ENCODE peak calls at places on chromosomes 11 and 22, in nine cellular contexts. H is caudate nucleus; S is heart left ventricle; F is body of pancreas; W is activated naive CD8-positive, alpha-beta T cell treated with anti-CD3 and anti-CD28 coated beads for 36 hours; A is Daoy; O is PC-3; I is smooth muscle cell of the brain vasculature; B is NCI-H1105 treated with DMSO at 0.1 percent for 48 hours. R is an unnamed sample.

GRCh38 chr22:49638788-49639187 is 188.9 kb downstream of the BRD1 start:
- DNase-seq in W (no peak), S (no peak), I (no peak), F (no peak), B (no peak), O (peak; percentile 82), H (no peak), A (peak; percentile 86), R (no peak)

GRCh38 chr11:123185326-123185725 is 9.7 kb downstream of the CLMP start:
- DNase-seq in A (no peak), I (no peak), F (no peak), W (no peak), B (no peak), H (no peak), S (no peak), O (no peak), R (no peak)

GRCh38 chr11:80538040-80538439 is 1097.2 kb upstream of the TENM4 start:
- DNase-seq in H (no peak), S (no peak), B (no peak), O (no peak), A (no peak), I (no peak), F (no peak), W (no peak), R (no peak)

GRCh38 chr22:39362271-39362670 is 12.5 kb downstream of the SYNGR1 start:
- DNase-seq in B (no peak), S (no peak), I (no peak), F (no peak), O (no peak), W (no peak), H (no peak), A (no peak), R (no peak)

GRCh38 chr11:41113160-41113559 is 346.3 kb downstream of the LRRC4C start:
- DNase-seq in O (no peak), I (no peak), H (no peak), B (no peak), S (no peak), F (no peak), A (no peak), W (no peak), R (no peak)

GRCh38 chr22:17832665-17833064 is 58.4 kb upstream of the BID start:
- DNase-seq in H (no peak), S (no peak), A (no peak), B (no peak), O (no peak), W (no peak), I (no peak), F (no peak), R (no peak)

GRCh38 chr11:72814831-72815618 is 814 bp downstream of the ATG16L2 start:
- DNase-seq in B (peak; percentile 52), O (peak; percentile 70), W (peak; percentile 79), H (no peak), S (no peak), F (peak; percentile 35), A (peak; percentile 60), I (no peak), R (no peak)

GRCh38 chr11:47192111-47192510 is 5.9 kb upstream of the PACSIN3 start:
- DNase-seq in A (no peak), I (no peak), B (no peak), W (no peak), H (no peak), F (no peak), S (no peak), O (peak; percentile 37), R (no peak)

GRCh38 chr11:2259897-2260451 is 10.4 kb downstream of the ASCL2 start:
- DNase-seq in I (no peak), O (no peak), A (no peak), W (no peak), F (peak; percentile 10), S (peak; percentile 32), B (no peak), H (no peak), R (no peak)

GRCh38 chr11:108486828-108487227 is 11.4 kb downstream of the POGLUT3 start:
- DNase-seq in H (no peak), B (no peak), F (no peak), A (no peak), I (no peak), O (no peak), S (no peak), W (no peak), R (no peak)

GRCh38 chr11:122652495-122652894 is 3.0 kb upstream of the UBASH3B start:
- DNase-seq in F (no peak), H (no peak), B (no peak), O (no peak), A (no peak), I (no peak), W (no peak), S (no peak), R (no peak)

GRCh38 chr11:118129475-118130196 is 23.0 kb downstream of the SCN4B start:
- DNase-seq in F (no peak), A (no peak), B (no peak), S (no peak), I (no peak), H (no peak), O (no peak), W (no peak), R (no peak)

GRCh38 chr11:60018058-60018457 is 1.1 kb downstream of the OOSP4B start:
- DNase-seq in H (no peak), B (no peak), W (no peak), A (no peak), F (no peak), I (no peak), O (no peak), S (no peak), R (no peak)

GRCh38 chr11:116909245-116909644 is 71.8 kb upstream of the APOA1 start:
- DNase-seq in S (no peak), H (no peak), I (no peak), F (no peak), W (no peak), O (peak; percentile 47), A (no peak), B (no peak), R (no peak)

GRCh38 chr11:24560324-24560723 is 63.5 kb downstream of the LUZP2 start:
- DNase-seq in W (no peak), F (no peak), B (no peak), I (no peak), A (no peak), O (peak; percentile 11), S (no peak), H (no peak), R (no peak)

R was measured in T-helper 1 cell.